ENCODE peak calls at places on chromosomes 16 and 17, in seven cellular contexts. X is astrocyte; S is IMR-90; U is amygdala; Q is fibroblast of mammary gland; R is heart right ventricle; L is stimulated activated CD4-positive, alpha-beta T cell treated with anti-CD3 and anti-CD28 coated beads, Interleukin-12 subunit alpha, Interleukin-12 subunit beta, amount 100 ng/mL, for 4 hours. G is an unnamed sample.

GRCh38 chr16:70800306-70800705 is 652 bp downstream of the VAC14 start:
- DNase-seq in R (no peak), L (no peak), X (no peak), S (no peak), U (no peak), Q (no peak), G (no peak)

GRCh38 chr16:89936508-89936907 is 12.0 kb upstream of the DEF8 start:
- DNase-seq in U (no peak), X (no peak), Q (no peak), L (no peak), S (no peak), R (no peak), G (no peak)

GRCh38 chr17:57528084-57528451 is 217.0 kb downstream of the CCDC182 start:
- DNase-seq in S (no peak), U (no peak), R (no peak), Q (no peak), L (no peak), X (no peak), G (no peak)

GRCh38 chr17:51853857-51854256 is 304.7 kb downstream of the CA10 start:
- DNase-seq in S (no peak), U (no peak), L (no peak), X (no peak), R (no peak), Q (no peak), G (no peak)

GRCh38 chr17:42844761-42845555 is 578 bp downstream of the AOC2 start:
- DNase-seq in Q (no peak), S (no peak), U (no peak), R (no peak), X (no peak), L (no peak), G (no peak)

GRCh38 chr17:67602974-67603373 is 114.8 kb upstream of the NOL11 start:
- DNase-seq in Q (peak; percentile 65), U (no peak), L (peak; percentile 25), R (no peak), X (peak; percentile 27), S (peak; percentile 49), G (peak; percentile 43)

GRCh38 chr17:36934759-36935630 is 2.3 kb upstream of the LHX1 start:
- DNase-seq in U (no peak), Q (no peak), S (no peak), L (no peak), R (no peak), X (no peak), G (no peak)

GRCh38 chr16:85029413-85029794 is 1.8 kb downstream of the KIAA0513 start:
- DNase-seq in Q (peak; percentile 69), S (peak; percentile 65), X (peak; percentile 49), R (no peak), L (peak; percentile 37), U (no peak), G (no peak)

GRCh38 chr16:82655315-82655714 is 28.5 kb downstream of the CDH13 start:
- DNase-seq in R (no peak), Q (peak; percentile 79), X (peak; percentile 91), S (peak; percentile 94), U (no peak), L (peak; percentile 33), G (peak; percentile 98)

GRCh38 chr16:55302635-55303034 is 21.4 kb upstream of the IRX6 start:
- DNase-seq in Q (no peak), R (no peak), L (no peak), S (no peak), U (no peak), X (no peak), G (no peak)

GRCh38 chr17:78111727-78112507 is 16.6 kb downstream of the TMC6 start:
- DNase-seq in R (no peak), S (no peak), Q (no peak), X (no peak), U (no peak), L (no peak), G (no peak)

GRCh38 chr17:1252203-1252608 is 18.0 kb upstream of the BHLHA9 start:
- DNase-seq in U (no peak), S (no peak), L (no peak), R (peak; percentile 43), Q (peak; percentile 49), X (peak; percentile 40), G (no peak)

GRCh38 chr17:50028207-50029120 is 27.4 kb upstream of the ITGA3 start:
- DNase-seq in Q (peak; percentile 46), X (peak; percentile 52), U (no peak), R (no peak), L (no peak), S (peak; percentile 30), G (peak; percentile 31)

GRCh38 chr17:31595666-31596381 is 204.3 kb downstream of the RAB11FIP4 start:
- DNase-seq in X (no peak), Q (peak; percentile 15), U (no peak), L (no peak), R (no peak), S (no peak), G (no peak)

GRCh38 chr17:12982224-12982623 is 35.6 kb downstream of the ELAC2 start:
- DNase-seq in U (no peak), Q (no peak), X (no peak), L (no peak), R (no peak), S (no peak), G (no peak)

GRCh38 chr17:60383379-60383778 is 8.6 kb downstream of the USP32 start:
- DNase-seq in Q (no peak), X (no peak), S (no peak), R (no peak), U (no peak), L (no peak), G (no peak)

GRCh38 chr16:54102888-54103866 is 183.4 kb downstream of the IRX3 start:
- DNase-seq in L (no peak), U (no peak), S (no peak), R (no peak), Q (no peak), X (no peak), G (no peak)

GRCh38 chr17:8412089-8412488 is 14.5 kb upstream of the RNF222 start:
- DNase-seq in X (no peak), L (no peak), R (no peak), Q (no peak), U (no peak), S (no peak), G (no peak)

GRCh38 chr17:72117748-72118587 is 2.9 kb upstream of the SOX9 start:
- DNase-seq in S (no peak), L (no peak), X (no peak), R (peak; percentile 28), Q (no peak), U (no peak), G (no peak)

GRCh38 chr17:78956254-78956653 is 23.5 kb downstream of the LGALS3BP start:
- DNase-seq in R (no peak), X (no peak), U (no peak), L (no peak), S (no peak), Q (no peak), G (no peak)